ENCODE peak calls at places on chromosomes 1 and 21, in four cellular contexts. V is amygdala, S is foreskin melanocyte, L is GM12891. F is an unnamed sample.

GRCh38 chr1:156852414-156852874 is 6.5 kb downstream of the INSRR start:
- DNase-seq in V (peak; percentile 6), S (no peak), L (no peak), F (peak; percentile 60)

GRCh38 chr1:167854184-167854583 is 59.8 kb downstream of the ADCY10 start:
- DNase-seq in V (no peak), S (no peak), L (no peak), F (no peak)

GRCh38 chr1:7418442-7419080 is 352.5 kb upstream of the VAMP3 start:
- DNase-seq in V (no peak), S (no peak), L (no peak), F (no peak)

GRCh38 chr1:32926562-32926961 is 25.4 kb upstream of the TMEM54 start:
- DNase-seq in V (no peak), S (no peak), L (no peak), F (no peak)

GRCh38 chr1:63082754-63083153 is 239.6 kb upstream of the FOXD3 start:
- DNase-seq in V (no peak), S (no peak), L (no peak), F (no peak)

GRCh38 chr1:16139473-16139962 is 16.4 kb downstream of the EPHA2 start:
- DNase-seq in V (no peak), S (no peak), L (no peak), F (no peak)

GRCh38 chr1:210233216-210233494 is 559 bp downstream of the SERTAD4 start:
- DNase-seq in V (no peak), S (no peak), L (no peak), F (no peak)

GRCh38 chr1:22317231-22317919 is 134.3 kb upstream of the ZBTB40 start:
- DNase-seq in V (no peak), S (no peak), L (peak; percentile 56), F (no peak)

GRCh38 chr1:100735244-100735643 is 15.7 kb downstream of the VCAM1 start:
- DNase-seq in V (no peak), S (no peak), L (no peak), F (no peak)

GRCh38 chr1:70674981-70675685 is 264.1 kb downstream of the CTH start:
- DNase-seq in V (no peak), S (no peak), L (no peak), F (no peak)

GRCh38 chr21:41506526-41507520 is 1.1 kb downstream of the TMPRSS2 start:
- DNase-seq in V (no peak), S (peak; percentile 3), L (no peak), F (no peak)

GRCh38 chr1:107378602-107379265 is 237.9 kb downstream of the NTNG1 start:
- DNase-seq in V (no peak), S (no peak), L (no peak), F (no peak)

GRCh38 chr1:177451191-177451590 is 280.4 kb downstream of the BRINP2 start:
- DNase-seq in V (no peak), S (no peak), L (no peak), F (no peak)

GRCh38 chr1:84997667-84998600 is 1.0 kb upstream of the MCOLN2 start:
- DNase-seq in V (no peak), S (no peak), L (no peak), F (no peak)

GRCh38 chr1:153525088-153525713 is 10.6 kb downstream of the S100A6 start:
- DNase-seq in V (no peak), S (no peak), L (no peak), F (no peak)

GRCh38 chr1:193211539-193211938 is 25.1 kb upstream of the B3GALT2 start:
- DNase-seq in V (no peak), S (peak; percentile 88), L (no peak), F (no peak)

GRCh38 chr1:46818591-46818990 is 19.7 kb downstream of the CYP4B1 start:
- DNase-seq in V (no peak), S (no peak), L (no peak), F (no peak)

GRCh38 chr1:19063122-19063521 is 106.6 kb upstream of the IFFO2 start:
- DNase-seq in V (no peak), S (no peak), L (no peak), F (no peak)

GRCh38 chr1:228416217-228416971 is at the start of gene TRIM17:
- DNase-seq in V (no peak), S (no peak), L (peak; percentile 56), F (no peak)

GRCh38 chr1:3778590-3779264 is 6.2 kb downstream of the SMIM1 start:
- DNase-seq in V (no peak), S (no peak), L (no peak), F (no peak)

GRCh38 chr21:40768056-40768455 is 78.9 kb downstream of the DSCAM start:
- DNase-seq in V (no peak), S (no peak), L (no peak), F (no peak)

GRCh38 chr1:164155337-164155850 is 403.6 kb upstream of the PBX1 start:
- DNase-seq in V (no peak), S (no peak), L (no peak), F (no peak)

GRCh38 chr21:38440746-38441145 is 57.5 kb downstream of the ERG start:
- DNase-seq in V (no peak), S (peak; percentile 85), L (no peak), F (no peak)

GRCh38 chr1:39949891-39950290 is 5.1 kb upstream of the MFSD2A start:
- DNase-seq in V (no peak), S (no peak), L (no peak), F (no peak)

GRCh38 chr21:19993186-19993711 is 1005.0 kb upstream of the NCAM2 start:
- DNase-seq in V (no peak), S (no peak), L (no peak), F (no peak)

GRCh38 chr21:43597052-43597451 is 62.2 kb downstream of the HSF2BP start:
- DNase-seq in V (no peak), S (no peak), L (no peak), F (no peak)

GRCh38 chr1:200873116-200873670 is 412 bp downstream of the GPR25 start:
- DNase-seq in V (no peak), S (no peak), L (no peak), F (no peak)

GRCh38 chr1:204584699-204585372 is 68.6 kb downstream of the MDM4 start:
- DNase-seq in V (no peak), S (no peak), L (no peak), F (no peak)

GRCh38 chr1:223748773-223749733 is 36.7 kb downstream of the CAPN2 start:
- DNase-seq in V (peak; percentile 55), S (peak; percentile 35), L (peak; percentile 82), F (no peak)

GRCh38 chr1:232793944-232794343 is 11.3 kb upstream of the MAP10 start:
- DNase-seq in V (no peak), S (peak; percentile 22), L (no peak), F (peak; percentile 60)

GRCh38 chr1:38076038-38076437 is 29.4 kb upstream of the POU3F1 start:
- DNase-seq in V (no peak), S (no peak), L (no peak), F (no peak)

GRCh38 chr1:2126331-2127180 is 68.0 kb downstream of the FAAP20 start:
- DNase-seq in V (no peak), S (no peak), L (no peak), F (no peak)

GRCh38 chr1:35178874-35179380 is 14.0 kb downstream of the SFPQ start:
- DNase-seq in V (no peak), S (no peak), L (no peak), F (no peak)

GRCh38 chr1:201636581-201636980 is 97.7 kb downstream of the NAV1 start:
- DNase-seq in V (no peak), S (no peak), L (no peak), F (no peak)

GRCh38 chr1:167641786-167642500 is 11.9 kb downstream of the RCSD1 start:
- DNase-seq in V (no peak), S (no peak), L (no peak), F (no peak)